ENCODE peak calls at places on chromosome 16, in eight cellular contexts. Q is K562, A is heart left ventricle, V is RWPE1, Y is gastrocnemius medialis, J is tibial artery, I is A673, M is prostate gland. Z is an unnamed sample.

GRCh38 chr16:12532871-12533610 is 270.6 kb downstream of the CPPED1 start:
- DNase-seq in Y (no peak), M (no peak), J (no peak), V (no peak), I (no peak), A (no peak), Q (no peak), Z (no peak)

GRCh38 chr16:81495321-81496234 is 51.0 kb downstream of the CMIP start:
- DNase-seq in A (peak; percentile 85), Y (peak; percentile 19), Q (peak; percentile 87), V (no peak), M (no peak), I (no peak), J (peak; percentile 66), Z (no peak)

GRCh38 chr16:54921229-54921824 is 9.3 kb upstream of the IRX5 start:
- DNase-seq in J (no peak), A (no peak), I (no peak), V (no peak), Q (no peak), M (no peak), Y (no peak), Z (no peak)

GRCh38 chr16:85963746-85964370 is 64.9 kb downstream of the IRF8 start:
- DNase-seq in M (peak; percentile 24), J (peak; percentile 42), A (peak; percentile 81), Q (no peak), Y (no peak), V (no peak), I (no peak), Z (no peak)

GRCh38 chr16:77307764-77308561 is 108.8 kb downstream of the SYCE1L start:
- DNase-seq in J (no peak), V (peak; percentile 55), M (no peak), Q (no peak), I (no peak), A (no peak), Y (no peak), Z (peak; percentile 96)

GRCh38 chr16:68246121-68246520 is 948 bp downstream of the PLA2G15 start:
- DNase-seq in I (no peak), M (no peak), Q (no peak), A (no peak), J (no peak), Y (no peak), V (no peak), Z (no peak)

GRCh38 chr16:11875721-11876120 is 24.4 kb upstream of the RSL1D1 start:
- DNase-seq in V (no peak), M (no peak), J (no peak), Q (no peak), A (no peak), Y (no peak), I (no peak), Z (no peak)

GRCh38 chr16:27109666-27110523 is 43.2 kb downstream of the C16orf82 start:
- DNase-seq in I (peak; percentile 85), J (peak; percentile 57), Y (peak; percentile 17), V (peak; percentile 78), A (peak; percentile 91), Q (peak; percentile 94), M (peak; percentile 22), Z (no peak)

GRCh38 chr16:74573622-74574021 is 33.3 kb downstream of the GLG1 start:
- DNase-seq in J (no peak), I (no peak), A (no peak), Y (no peak), Q (no peak), M (no peak), V (no peak), Z (no peak)

GRCh38 chr16:84560269-84560668 is 55.8 kb upstream of the MEAK7 start:
- DNase-seq in Q (no peak), M (no peak), J (no peak), I (no peak), Y (no peak), V (no peak), A (no peak), Z (no peak)

GRCh38 chr16:4882261-4882632 is 35.0 kb downstream of the UBN1 start:
- DNase-seq in M (no peak), Y (no peak), Q (peak; percentile 37), A (no peak), I (no peak), J (no peak), V (peak; percentile 14), Z (no peak)

GRCh38 chr16:48999508-48999907 is 282.1 kb downstream of the CBLN1 start:
- DNase-seq in M (no peak), V (no peak), Q (no peak), Y (no peak), I (no peak), A (no peak), J (no peak), Z (no peak)

GRCh38 chr16:56611281-56611833 is 3.0 kb downstream of the MT2A start:
- DNase-seq in Q (no peak), I (no peak), A (no peak), V (no peak), M (no peak), J (peak; percentile 83), Y (peak; percentile 90), Z (no peak)

GRCh38 chr16:29663020-29663828 is at the start of gene SPN:
- DNase-seq in Q (peak; percentile 87), Y (no peak), J (no peak), V (no peak), M (no peak), I (no peak), A (no peak), Z (no peak)

GRCh38 chr16:54140057-54140787 is 146.4 kb downstream of the IRX3 start:
- DNase-seq in Q (no peak), A (no peak), I (peak; percentile 15), J (no peak), V (peak; percentile 5), M (no peak), Y (no peak), Z (no peak)

GRCh38 chr16:55944377-55944802 is 69.2 kb upstream of the CES5A start:
- DNase-seq in J (peak; percentile 77), I (peak; percentile 73), V (peak; percentile 52), Q (peak; percentile 69), A (peak; percentile 71), M (peak; percentile 25), Y (peak; percentile 40), Z (no peak)

GRCh38 chr16:84924339-84925091 is 86.8 kb downstream of the ZDHHC7 start:
- DNase-seq in Y (peak; percentile 58), I (no peak), M (no peak), J (no peak), A (peak; percentile 79), V (no peak), Q (peak; percentile 65), Z (no peak)

GRCh38 chr16:86259499-86259898 is 250.8 kb upstream of the FOXF1 start:
- DNase-seq in A (no peak), J (no peak), Q (no peak), V (no peak), M (no peak), Y (no peak), I (no peak), Z (no peak)

GRCh38 chr16:68752602-68753001 is 15.5 kb downstream of the CDH1 start:
- DNase-seq in V (no peak), A (no peak), M (no peak), I (no peak), Y (no peak), Q (no peak), J (no peak), Z (no peak)

DNA sequence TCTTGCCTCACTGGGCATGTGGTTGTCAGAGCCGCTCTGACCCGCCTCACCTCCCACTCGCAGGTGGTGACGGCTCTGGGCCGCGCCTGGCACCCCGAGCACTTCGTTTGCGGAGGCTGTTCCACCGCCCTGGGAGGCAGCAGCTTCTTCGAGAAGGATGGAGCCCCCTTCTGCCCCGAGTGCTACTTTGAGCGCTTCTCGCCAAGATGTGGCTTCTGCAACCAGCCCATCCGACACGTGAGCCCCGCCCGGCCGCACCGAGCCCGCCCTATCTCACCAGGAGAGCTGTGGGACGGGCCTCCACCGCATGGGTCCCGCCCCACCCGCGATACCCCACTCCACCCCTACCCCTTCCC is 4.0 kb downstream of the TGFB1I1 start:
- DNase-seq in J (no peak), A (no peak), M (no peak), I (no peak), Y (no peak), V (no peak), Q (peak; percentile 36), Z (no peak)
- H3K27ac ChIP-seq in J (no peak overlapping the region), A (no peak overlapping the region), M (no peak overlapping the region), I (no peak overlapping the region), Y (no peak overlapping the region), V (no peak overlapping the region), Q (peak overlapping the region; percentile 48), Z (no peak overlapping the region)

DNA sequence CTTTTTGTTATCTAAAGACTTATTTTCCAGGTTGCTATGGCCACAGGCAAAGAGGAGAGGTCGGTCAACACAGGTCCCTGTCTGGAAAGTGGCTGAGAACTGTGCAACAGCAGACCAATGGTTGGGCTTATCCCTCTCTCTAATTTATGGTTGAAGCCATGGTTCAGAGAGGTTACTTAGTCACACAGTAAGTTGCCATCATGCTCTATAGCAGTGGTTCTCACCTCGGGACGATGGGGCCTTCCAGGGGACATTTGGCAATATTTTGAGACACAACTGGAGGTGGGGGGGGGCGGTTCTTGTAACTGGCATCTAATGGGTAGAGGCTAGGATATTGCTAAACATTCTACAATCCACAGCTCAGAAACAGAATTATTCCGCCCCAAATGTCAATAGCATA is 842 bp upstream of the LDAF1 start:
- DNase-seq in I (no peak), A (no peak), M (no peak), V (no peak), J (no peak), Y (no peak), Q (no peak), Z (no peak)
- H3K27ac ChIP-seq in I (no peak overlapping the region), A (no peak overlapping the region), M (peak overlapping the region; percentile 84), V (peak overlapping the region; percentile 89), J (peak overlapping the region; percentile 86), Y (peak overlapping the region; percentile 95), Q (no peak overlapping the region), Z (peak overlapping the region; percentile 72)

GRCh38 chr16:16010194-16010593 is 60.8 kb downstream of the ABCC1 start:
- DNase-seq in I (no peak), Y (no peak), J (no peak), A (no peak), Q (no peak), M (no peak), V (no peak), Z (no peak)
- H3K27ac ChIP-seq in I (no peak overlapping the region), Y (peak overlapping the region; percentile 87), J (no peak overlapping the region), A (peak overlapping the region; percentile 73), Q (no peak overlapping the region), M (no peak overlapping the region), V (no peak overlapping the region), Z (no peak overlapping the region)

GRCh38 chr16:22304411-22304810 is 7.2 kb downstream of the POLR3E start:
- DNase-seq in A (no peak), Q (no peak), M (no peak), Y (no peak), J (no peak), V (no peak), I (no peak), Z (no peak)

GRCh38 chr16:22300427-22301071 is 3.3 kb downstream of the POLR3E start:
- DNase-seq in M (peak; percentile 46), I (peak; percentile 60), J (no peak), Q (peak; percentile 23), V (peak; percentile 33), Y (peak; percentile 50), A (no peak), Z (no peak)

GRCh38 chr16:22306788-22307187 is 9.6 kb downstream of the POLR3E start:
- DNase-seq in Q (no peak), Y (no peak), V (no peak), J (no peak), I (no peak), A (no peak), M (no peak), Z (no peak)

GRCh38 chr16:22299036-22299435 is 1.8 kb downstream of the POLR3E start:
- DNase-seq in M (no peak), A (no peak), J (no peak), Q (peak; percentile 11), Y (no peak), V (no peak), I (no peak), Z (no peak)

GRCh38 chr16:22302776-22303363 is 5.7 kb downstream of the POLR3E start:
- DNase-seq in Q (no peak), I (no peak), M (no peak), V (no peak), A (no peak), J (no peak), Y (no peak), Z (no peak)
- H3K27ac ChIP-seq in Q (no peak overlapping the region), I (no peak overlapping the region), M (no peak overlapping the region), V (no peak overlapping the region), A (no peak overlapping the region), J (no peak overlapping the region), Y (no peak overlapping the region), Z (no peak overlapping the region)